ENCODE peak calls at places on chromosomes 6 and 20, in eight cellular contexts. C is brain microvascular endothelial cell; H is T-helper 22 cell; U is activated CD8-positive, alpha-beta memory T cell treated with anti-CD3 and anti-CD28 coated beads, Interleukin-2, amount 10 ng/mL, durations not matched to agents 7 days and 5 days; J is iris pigment epithelial cell; A is GM19239; Z is activated CD4-positive, alpha-beta T cell treated with anti-CD3 and anti-CD28 coated beads, Interleukin-2, amount 50 U/mL, for 24 hours; O is T47D. B is an unnamed sample.

GRCh38 chr6:147872002-147872401 is 363.5 kb downstream of the SAMD5 start:
- DNase-seq in U (no peak), J (no peak), O (no peak), C (no peak), A (no peak), H (no peak), Z (no peak), B (no peak)

GRCh38 chr6:84193140-84193708 is 34.2 kb downstream of the CEP162 start:
- DNase-seq in Z (no peak), U (no peak), C (peak), H (no peak), A (no peak), J (peak), O (no peak), B (no peak)

GRCh38 chr20:51382986-51383821 is 159.3 kb downstream of the NFATC2 start:
- DNase-seq in H (no peak), A (no peak), J (no peak), C (no peak), O (peak), U (no peak), Z (no peak), B (no peak)

GRCh38 chr20:33524261-33524660 is 34.4 kb downstream of the CBFA2T2 start:
- DNase-seq in C (no peak), A (no peak), Z (no peak), U (no peak), J (no peak), O (no peak), H (no peak), B (no peak)

GRCh38 chr6:116572162-116572561 is 858 bp downstream of the RWDD1 start:
- DNase-seq in U (no peak), O (no peak), J (peak), A (no peak), C (peak), Z (no peak), H (no peak), B (no peak)

GRCh38 chr6:168088161-168089106 is 9.4 kb upstream of the FRMD1 start:
- DNase-seq in U (no peak), O (peak), H (no peak), Z (no peak), C (peak), J (peak), A (no peak), B (peak)

GRCh38 chr6:53603381-53604121 is 58.6 kb upstream of the GCLC start:
- DNase-seq in A (no peak), H (no peak), O (no peak), Z (no peak), J (peak), U (no peak), C (no peak), B (no peak)

GRCh38 chr20:32577023-32577422 is 8.1 kb downstream of the NOL4L start:
- DNase-seq in H (no peak), O (no peak), A (no peak), C (no peak), U (no peak), J (no peak), Z (no peak), B (no peak)

GRCh38 chr6:139868576-139868975 is 494.1 kb upstream of the CITED2 start:
- DNase-seq in Z (no peak), U (no peak), O (no peak), A (no peak), H (no peak), J (no peak), C (no peak), B (no peak)

GRCh38 chr6:53862517-53863457 is 68.0 kb downstream of the LRRC1 start:
- DNase-seq in J (peak), Z (no peak), C (peak), O (peak), A (no peak), H (no peak), U (no peak), B (no peak)

GRCh38 chr6:42417641-42418112 is 34.0 kb downstream of the TRERF1 start:
- DNase-seq in A (no peak), O (no peak), J (no peak), U (peak), C (no peak), H (peak), Z (no peak), B (no peak)

GRCh38 chr6:26187981-26188635 is 100.9 kb downstream of the HFE start:
- DNase-seq in U (peak), H (no peak), Z (no peak), A (no peak), J (no peak), C (no peak), O (peak), B (no peak)

GRCh38 chr6:100633096-100633766 is 168.5 kb upstream of the SIM1 start:
- DNase-seq in C (peak), U (no peak), O (peak), A (no peak), Z (no peak), J (peak), H (no peak), B (no peak)

GRCh38 chr6:43325876-43326275 is 17.2 kb upstream of the CRIP3 start:
- DNase-seq in U (no peak), C (no peak), A (no peak), O (no peak), H (no peak), Z (no peak), J (no peak), B (no peak)

GRCh38 chr6:130864344-130864743 is 37.1 kb downstream of the SMLR1 start:
- DNase-seq in J (no peak), O (no peak), U (no peak), H (no peak), A (no peak), C (no peak), Z (no peak), B (no peak)

GRCh38 chr20:9180480-9181257 is 111.8 kb downstream of the PLCB4 start:
- DNase-seq in J (no peak), A (no peak), C (no peak), O (no peak), Z (no peak), U (no peak), H (no peak), B (no peak)

GRCh38 chr20:11329271-11329670 is 588.4 kb upstream of the BTBD3 start:
- DNase-seq in A (no peak), U (no peak), J (peak), Z (no peak), O (no peak), C (no peak), H (no peak), B (no peak)

GRCh38 chr6:7542065-7542877 is 800 bp downstream of the DSP start:
- DNase-seq in Z (no peak), C (peak), H (no peak), U (no peak), J (no peak), O (peak), A (peak), B (peak)

GRCh38 chr6:128112494-128112893 is 211.6 kb upstream of the THEMIS start:
- DNase-seq in C (no peak), H (no peak), O (no peak), Z (no peak), A (no peak), J (peak), U (no peak), B (no peak)

GRCh38 chr6:6825986-6826901 is 237.7 kb downstream of the LY86 start:
- DNase-seq in O (no peak), A (peak), J (peak), U (peak), H (no peak), Z (no peak), C (no peak), B (peak)

B was measured in heart left ventricle.